ENCODE peak calls at places on chromosomes 6 and 20, in six cellular contexts. One of them, this sample, is unnamed.

GRCh38 chr20:36468149-36469000 is 72.9 kb upstream of the MYL9 start:
- DNase-seq in prostate gland: peak
- DNase-seq in suprapubic skin: no peak
- DNase-seq in AG10803: no peak
- DNase-seq in mammary epithelial cell: no peak
- DNase-seq in astrocyte: no peak
- DNase-seq in this sample: no peak

GRCh38 chr6:161303628-161304340 is 29.9 kb upstream of the AGPAT4 start:
- DNase-seq in AG10803: peak
- DNase-seq in mammary epithelial cell: peak
- DNase-seq in prostate gland: no peak
- DNase-seq in suprapubic skin: no peak
- DNase-seq in astrocyte: peak
- DNase-seq in this sample: no peak

GRCh38 chr6:138278326-138278725 is 60.0 kb upstream of the PBOV1 start:
- DNase-seq in AG10803: peak
- DNase-seq in astrocyte: peak
- DNase-seq in mammary epithelial cell: no peak
- DNase-seq in prostate gland: peak
- DNase-seq in suprapubic skin: no peak
- DNase-seq in this sample: no peak

GRCh38 chr20:16263582-16263981 is 309.7 kb downstream of the KIF16B start:
- DNase-seq in astrocyte: no peak
- DNase-seq in suprapubic skin: no peak
- DNase-seq in AG10803: no peak
- DNase-seq in prostate gland: no peak
- DNase-seq in mammary epithelial cell: no peak
- DNase-seq in this sample: no peak

GRCh38 chr20:63536997-63537524 is at the start of gene PTK6:
- DNase-seq in suprapubic skin: no peak
- DNase-seq in prostate gland: no peak
- DNase-seq in mammary epithelial cell: no peak
- DNase-seq in astrocyte: no peak
- DNase-seq in AG10803: no peak
- DNase-seq in this sample: no peak

GRCh38 chr6:118588626-118589025 is 40.5 kb downstream of the PLN start:
- DNase-seq in AG10803: peak
- DNase-seq in prostate gland: no peak
- DNase-seq in astrocyte: no peak
- DNase-seq in suprapubic skin: no peak
- DNase-seq in mammary epithelial cell: no peak
- DNase-seq in this sample: no peak

GRCh38 chr20:11098888-11099287 is 425.1 kb upstream of the JAG1 start:
- DNase-seq in astrocyte: no peak
- DNase-seq in AG10803: no peak
- DNase-seq in mammary epithelial cell: peak
- DNase-seq in prostate gland: no peak
- DNase-seq in suprapubic skin: no peak
- DNase-seq in this sample: no peak

GRCh38 chr6:91079939-91080338 is 493.1 kb upstream of the MAP3K7 start:
- DNase-seq in prostate gland: no peak
- DNase-seq in suprapubic skin: no peak
- DNase-seq in mammary epithelial cell: no peak
- DNase-seq in AG10803: no peak
- DNase-seq in astrocyte: peak
- DNase-seq in this sample: no peak

GRCh38 chr6:25619222-25619621 is 32.8 kb upstream of the SCGN start:
- DNase-seq in prostate gland: no peak
- DNase-seq in astrocyte: no peak
- DNase-seq in AG10803: no peak
- DNase-seq in suprapubic skin: no peak
- DNase-seq in mammary epithelial cell: no peak
- DNase-seq in this sample: no peak

GRCh38 chr6:81023007-81023582 is 729.4 kb downstream of the TENT5A start:
- DNase-seq in mammary epithelial cell: no peak
- DNase-seq in suprapubic skin: no peak
- DNase-seq in astrocyte: no peak
- DNase-seq in prostate gland: no peak
- DNase-seq in AG10803: no peak
- DNase-seq in this sample: no peak

GRCh38 chr6:96521625-96522468 is at the start of gene UFL1:
- DNase-seq in AG10803: peak
- DNase-seq in mammary epithelial cell: peak
- DNase-seq in prostate gland: peak
- DNase-seq in suprapubic skin: peak
- DNase-seq in astrocyte: peak
- DNase-seq in this sample: peak

GRCh38 chr6:12529364-12530019 is 187.1 kb upstream of the PHACTR1 start:
- DNase-seq in prostate gland: no peak
- DNase-seq in astrocyte: no peak
- DNase-seq in AG10803: no peak
- DNase-seq in mammary epithelial cell: no peak
- DNase-seq in suprapubic skin: no peak
- DNase-seq in this sample: no peak

GRCh38 chr6:52574709-52575489 is 2.0 kb downstream of the TRAM2 start:
- DNase-seq in mammary epithelial cell: no peak
- DNase-seq in suprapubic skin: no peak
- DNase-seq in AG10803: peak
- DNase-seq in astrocyte: no peak
- DNase-seq in prostate gland: no peak
- DNase-seq in this sample: no peak

GRCh38 chr20:37007898-37008649 is 56.6 kb upstream of the SAMHD1 start:
- DNase-seq in AG10803: peak
- DNase-seq in prostate gland: no peak
- DNase-seq in mammary epithelial cell: peak
- DNase-seq in astrocyte: peak
- DNase-seq in suprapubic skin: no peak
- DNase-seq in this sample: no peak

GRCh38 chr6:137277971-137278602 is 58.9 kb upstream of the IFNGR1 start:
- DNase-seq in astrocyte: peak
- DNase-seq in AG10803: peak
- DNase-seq in prostate gland: no peak
- DNase-seq in suprapubic skin: no peak
- DNase-seq in mammary epithelial cell: peak
- DNase-seq in this sample: no peak

GRCh38 chr6:169786349-169786748 is 34.9 kb downstream of the ERMARD start:
- DNase-seq in AG10803: no peak
- DNase-seq in prostate gland: no peak
- DNase-seq in mammary epithelial cell: no peak
- DNase-seq in astrocyte: no peak
- DNase-seq in suprapubic skin: no peak
- DNase-seq in this sample: no peak

GRCh38 chr6:87925373-87926060 is 122.1 kb upstream of the SPACA1 start:
- DNase-seq in astrocyte: no peak
- DNase-seq in suprapubic skin: no peak
- DNase-seq in prostate gland: no peak
- DNase-seq in AG10803: no peak
- DNase-seq in mammary epithelial cell: no peak
- DNase-seq in this sample: no peak

DNA sequence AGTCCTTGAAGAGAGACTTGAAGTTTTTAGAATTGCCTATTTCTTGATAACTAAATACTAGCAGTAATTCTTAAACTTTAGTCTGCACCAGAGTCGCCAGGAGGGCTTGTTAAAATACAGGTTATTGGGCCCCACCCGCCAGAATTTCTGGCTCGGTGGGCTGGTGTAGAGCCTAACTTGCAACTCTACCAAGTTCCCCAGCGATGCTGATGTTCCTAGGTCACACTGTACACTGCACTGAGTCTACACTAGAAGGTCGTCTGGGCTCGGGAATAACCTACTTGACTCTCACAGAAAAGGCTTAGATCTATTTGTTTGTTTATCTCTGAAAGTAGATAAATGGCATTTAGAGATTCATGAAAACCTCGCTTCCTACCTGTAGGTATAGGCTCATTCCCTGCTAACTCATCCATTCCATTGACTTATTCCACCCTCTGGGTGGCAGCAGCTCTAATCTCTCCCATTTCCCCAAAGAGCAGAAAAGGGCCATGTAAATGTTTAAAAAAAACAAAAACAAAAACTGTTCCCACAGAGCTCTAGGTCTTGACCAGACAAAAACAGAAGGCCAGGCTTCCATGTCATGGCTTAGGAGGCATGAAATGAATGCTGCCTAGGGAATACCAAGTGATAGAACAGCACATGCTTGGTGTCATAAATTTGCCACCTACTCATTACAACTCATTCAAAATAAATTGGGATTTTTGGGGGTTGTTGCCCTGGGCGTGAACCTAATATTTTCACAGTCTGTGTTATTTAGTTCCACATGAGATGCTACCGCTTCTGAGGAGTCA is 292.1 kb downstream of the ADGB start:
- DNase-seq in AG10803: peak
- DNase-seq in mammary epithelial cell: no peak
- DNase-seq in suprapubic skin: no peak
- DNase-seq in prostate gland: no peak
- DNase-seq in astrocyte: peak
- DNase-seq in this sample: no peak
- TF ChIP-seq CTCF in AG10803: peak
- TF ChIP-seq CTCF in mammary epithelial cell: peak
- TF ChIP-seq CTCF in suprapubic skin: no peak
- TF ChIP-seq CTCF in prostate gland: no peak
- TF ChIP-seq CTCF in astrocyte: no peak
- TF ChIP-seq CTCF in this sample: no peak

GRCh38 chr6:108133594-108134179 is 32.1 kb upstream of the NR2E1 start:
- DNase-seq in mammary epithelial cell: peak
- DNase-seq in AG10803: peak
- DNase-seq in prostate gland: peak
- DNase-seq in suprapubic skin: no peak
- DNase-seq in astrocyte: peak
- DNase-seq in this sample: no peak
- TF ChIP-seq CTCF in mammary epithelial cell: peak
- TF ChIP-seq CTCF in AG10803: no peak
- TF ChIP-seq CTCF in prostate gland: peak
- TF ChIP-seq CTCF in suprapubic skin: no peak
- TF ChIP-seq CTCF in astrocyte: no peak
- TF ChIP-seq CTCF in this sample: no peak

GRCh38 chr20:4830212-4830607 is 108.5 kb downstream of the PRND start:
- DNase-seq in astrocyte: no peak
- DNase-seq in suprapubic skin: peak
- DNase-seq in mammary epithelial cell: no peak
- DNase-seq in AG10803: no peak
- DNase-seq in prostate gland: no peak
- DNase-seq in this sample: no peak
- TF ChIP-seq CTCF in astrocyte: no peak
- TF ChIP-seq CTCF in suprapubic skin: no peak
- TF ChIP-seq CTCF in mammary epithelial cell: no peak
- TF ChIP-seq CTCF in AG10803: no peak
- TF ChIP-seq CTCF in prostate gland: no peak
- TF ChIP-seq CTCF in this sample: no peak

GRCh38 chr20:18019068-18019467 is 38.6 kb downstream of the OVOL2 start:
- DNase-seq in prostate gland: no peak
- DNase-seq in astrocyte: no peak
- DNase-seq in suprapubic skin: no peak
- DNase-seq in AG10803: peak
- DNase-seq in mammary epithelial cell: no peak
- DNase-seq in this sample: no peak
- TF ChIP-seq CTCF in prostate gland: peak
- TF ChIP-seq CTCF in astrocyte: peak
- TF ChIP-seq CTCF in suprapubic skin: no peak
- TF ChIP-seq CTCF in AG10803: peak
- TF ChIP-seq CTCF in mammary epithelial cell: peak
- TF ChIP-seq CTCF in this sample: no peak

DNA sequence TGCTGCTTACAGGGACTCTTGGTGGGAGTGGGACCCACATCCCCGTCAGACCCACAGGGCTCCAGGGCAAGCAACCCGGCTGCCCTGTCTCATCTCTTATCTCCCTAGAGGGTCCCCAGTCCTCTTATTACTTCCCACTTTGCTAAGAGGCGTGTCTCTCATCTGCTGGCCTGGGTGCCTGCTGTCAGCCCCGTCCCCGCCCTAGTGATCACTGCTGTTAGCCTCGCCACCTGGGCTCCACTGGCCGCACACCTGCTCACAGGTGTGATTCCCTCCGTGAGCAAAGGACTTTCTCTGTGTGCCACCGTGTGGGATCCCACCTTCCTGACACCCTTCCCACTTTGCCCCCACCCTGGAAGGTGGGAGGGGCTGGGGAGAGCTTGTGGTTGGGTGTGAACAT is 57.6 kb downstream of the TCP11 start:
- DNase-seq in suprapubic skin: peak
- DNase-seq in AG10803: no peak
- DNase-seq in astrocyte: no peak
- DNase-seq in prostate gland: no peak
- DNase-seq in mammary epithelial cell: no peak
- DNase-seq in this sample: no peak
- TF ChIP-seq CTCF in suprapubic skin: no peak
- TF ChIP-seq CTCF in AG10803: no peak
- TF ChIP-seq CTCF in astrocyte: no peak
- TF ChIP-seq CTCF in prostate gland: no peak
- TF ChIP-seq CTCF in mammary epithelial cell: no peak
- TF ChIP-seq CTCF in this sample: no peak

GRCh38 chr6:151012321-151013294 is 147.1 kb downstream of the MTHFD1L start:
- DNase-seq in mammary epithelial cell: no peak
- DNase-seq in AG10803: peak
- DNase-seq in astrocyte: peak
- DNase-seq in prostate gland: no peak
- DNase-seq in suprapubic skin: no peak
- DNase-seq in this sample: no peak

GRCh38 chr6:151016107-151016506 is 150.6 kb downstream of the MTHFD1L start:
- DNase-seq in suprapubic skin: no peak
- DNase-seq in mammary epithelial cell: no peak
- DNase-seq in AG10803: no peak
- DNase-seq in prostate gland: no peak
- DNase-seq in astrocyte: no peak
- DNase-seq in this sample: no peak

GRCh38 chr6:151015320-151015719 is 149.8 kb downstream of the MTHFD1L start:
- DNase-seq in suprapubic skin: no peak
- DNase-seq in prostate gland: no peak
- DNase-seq in mammary epithelial cell: no peak
- DNase-seq in AG10803: peak
- DNase-seq in astrocyte: no peak
- DNase-seq in this sample: no peak

GRCh38 chr6:151018035-151018434 is 152.5 kb downstream of the MTHFD1L start:
- DNase-seq in mammary epithelial cell: no peak
- DNase-seq in prostate gland: no peak
- DNase-seq in AG10803: peak
- DNase-seq in astrocyte: peak
- DNase-seq in suprapubic skin: no peak
- DNase-seq in this sample: no peak

DNA sequence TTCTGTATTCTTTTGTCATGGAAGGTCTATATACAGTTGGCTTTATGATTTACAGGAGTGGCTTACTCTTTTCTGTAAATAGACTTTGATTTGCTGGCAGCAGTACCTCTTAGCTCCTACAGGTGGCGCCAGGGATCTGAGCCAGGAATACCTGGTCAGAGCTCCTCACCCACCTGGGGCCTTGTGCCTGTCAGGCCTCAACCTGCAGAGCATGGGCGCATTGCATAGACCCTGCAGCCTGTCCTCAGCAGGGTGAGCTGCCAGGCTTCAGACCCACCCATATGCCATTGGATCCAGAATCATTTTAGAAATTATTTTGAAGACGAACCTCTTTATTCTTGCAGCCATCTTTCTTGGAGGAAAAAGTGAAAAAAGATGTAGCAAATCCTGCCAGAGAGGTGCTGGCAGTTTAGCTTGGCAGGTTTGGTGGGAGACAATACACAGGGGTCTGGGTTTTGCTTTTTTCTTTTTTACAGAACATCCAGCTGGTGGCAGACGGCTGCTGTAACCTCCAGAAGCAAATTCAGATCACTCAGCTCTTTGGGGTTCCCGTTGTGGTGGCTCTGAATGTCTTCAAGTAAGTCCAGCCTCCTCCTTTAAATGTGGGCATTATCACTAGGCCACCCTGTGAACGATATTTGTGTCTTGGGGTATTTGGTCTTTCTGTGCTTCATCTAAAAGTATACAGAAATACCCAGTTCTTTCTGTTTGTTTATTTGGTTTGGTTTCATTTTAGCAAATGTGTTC is 149.1 kb downstream of the MTHFD1L start:
- DNase-seq in mammary epithelial cell: peak
- DNase-seq in prostate gland: peak
- DNase-seq in astrocyte: no peak
- DNase-seq in AG10803: peak
- DNase-seq in suprapubic skin: peak
- DNase-seq in this sample: peak
- TF ChIP-seq CTCF in mammary epithelial cell: peak
- TF ChIP-seq CTCF in prostate gland: peak
- TF ChIP-seq CTCF in astrocyte: peak
- TF ChIP-seq CTCF in AG10803: peak
- TF ChIP-seq CTCF in suprapubic skin: peak
- TF ChIP-seq CTCF in this sample: peak

This sample was measured in omental fat pad.